ENCODE peak calls at places on chromosomes 11 and 22, in four cellular contexts. T, H, R and E are unnamed samples.

GRCh38 chr11:22263613-22264012 is 70.7 kb downstream of the ANO5 start:
- DNase-seq in R (no peak), H (no peak), T (no peak), E (no peak)

GRCh38 chr11:74417860-74418508 is 19.8 kb upstream of the PGM2L1 start:
- DNase-seq in T (no peak), H (no peak), R (peak; percentile 14), E (peak; percentile 24)

GRCh38 chr11:10792385-10793068 is 16.2 kb downstream of the EIF4G2 start:
- DNase-seq in H (peak; percentile 78), T (peak; percentile 90), R (peak; percentile 62), E (peak; percentile 67)

GRCh38 chr11:133927690-133928627 is 28.8 kb downstream of the IGSF9B start:
- DNase-seq in R (peak; percentile 39), T (peak; percentile 94), H (peak; percentile 39), E (peak; percentile 75)

GRCh38 chr22:49373801-49374226 is 453.9 kb downstream of the BRD1 start:
- DNase-seq in R (no peak), H (no peak), T (no peak), E (no peak)

GRCh38 chr11:17391493-17392355 is 3.3 kb upstream of the KCNJ11 start:
- DNase-seq in R (no peak), H (no peak), T (peak; percentile 12), E (no peak)

GRCh38 chr11:75424396-75424795 is 8.6 kb downstream of the KLHL35 start:
- DNase-seq in T (no peak), H (no peak), R (no peak), E (no peak)

GRCh38 chr11:73263640-73264039 is 8.5 kb upstream of the P2RY6 start:
- DNase-seq in R (no peak), H (no peak), T (no peak), E (no peak)

GRCh38 chr11:79331251-79331901 is 109.5 kb downstream of the TENM4 start:
- DNase-seq in R (no peak), H (no peak), T (no peak), E (no peak)

GRCh38 chr11:126072821-126073594 is 10.3 kb upstream of the CDON start:
- DNase-seq in T (no peak), R (no peak), H (no peak), E (no peak)

GRCh38 chr11:62805991-62806441 is 776 bp upstream of the NXF1 start:
- DNase-seq in H (no peak), T (peak; percentile 37), R (no peak), E (no peak)

GRCh38 chr22:45470871-45471270 is 31.8 kb upstream of the FBLN1 start:
- DNase-seq in T (no peak), R (no peak), H (peak; percentile 12), E (no peak)

GRCh38 chr11:36131719-36132349 is 157.4 kb downstream of the COMMD9 start:
- DNase-seq in T (peak; percentile 65), H (no peak), R (peak; percentile 63), E (peak; percentile 49)

GRCh38 chr11:77361184-77361583 is 59.7 kb upstream of the GDPD4 start:
- DNase-seq in T (no peak), H (no peak), R (peak; percentile 63), E (no peak)

GRCh38 chr11:69371731-69372588 is 78.0 kb downstream of the MYEOV start:
- DNase-seq in T (no peak), R (no peak), H (no peak), E (no peak)

GRCh38 chr22:27311666-27312566 is 489.6 kb downstream of the MN1 start:
- DNase-seq in H (no peak), R (no peak), T (no peak), E (no peak)

GRCh38 chr11:107736546-107736945 is 24.7 kb upstream of the SLN start:
- DNase-seq in T (no peak), H (no peak), R (no peak), E (no peak)

GRCh38 chr11:66744485-66745355 is 15.7 kb upstream of the SPTBN2 start:
- DNase-seq in T (peak; percentile 99), R (peak; percentile 45), H (no peak), E (peak; percentile 46)

GRCh38 chr22:20205464-20205963 is 54.7 kb upstream of the CCDC188 start:
- DNase-seq in H (no peak), R (no peak), T (no peak), E (no peak)

GRCh38 chr22:20204821-20205220 is 54.0 kb upstream of the CCDC188 start:
- DNase-seq in T (no peak), H (no peak), R (no peak), E (peak; percentile 25)

GRCh38 chr22:20207277-20208025 is 56.6 kb upstream of the CCDC188 start:
- DNase-seq in H (no peak), T (no peak), R (no peak), E (no peak)

GRCh38 chr22:20206709-20207215 is 55.9 kb upstream of the CCDC188 start:
- DNase-seq in R (peak; percentile 22), H (no peak), T (no peak), E (peak; percentile 37)

DNA sequence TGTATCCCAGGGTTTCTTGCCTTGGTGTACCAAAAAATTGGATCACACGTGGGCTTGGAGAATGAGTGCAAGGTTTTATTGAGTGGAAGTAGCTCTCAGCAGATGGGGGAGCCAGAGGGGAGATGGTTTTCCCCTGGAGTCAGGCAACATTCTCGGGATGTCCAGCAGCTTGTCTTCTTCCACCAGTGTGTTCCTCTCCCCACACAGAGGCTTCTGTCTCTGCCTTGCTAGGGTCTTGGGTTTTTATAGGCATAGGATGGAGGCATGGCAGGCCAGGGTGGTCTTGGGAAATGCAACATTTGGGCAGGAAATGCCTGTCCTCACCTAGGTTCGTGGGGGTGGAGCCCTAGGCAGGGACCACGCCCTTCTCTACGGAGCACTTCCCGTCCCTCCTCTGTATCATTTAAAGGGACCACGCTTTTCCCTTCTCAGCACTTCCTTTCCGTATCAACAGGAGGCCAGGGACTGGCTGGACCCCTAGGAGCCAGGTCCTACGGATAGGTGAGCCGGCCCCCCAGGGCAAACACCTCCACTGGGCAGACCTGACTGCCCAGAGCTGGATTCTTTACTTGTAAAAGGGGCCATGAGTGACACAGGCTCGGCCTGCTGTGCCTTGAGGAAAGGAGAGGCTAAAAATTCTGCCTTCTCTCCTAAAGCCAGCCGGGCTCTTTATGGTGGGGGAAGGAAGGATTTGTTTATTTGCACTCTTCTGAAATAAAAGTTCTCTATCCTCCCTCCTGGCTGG is 55.3 kb upstream of the CCDC188 start:
- DNase-seq in R (peak; percentile 63), H (peak; percentile 38), T (no peak), E (peak; percentile 60)
- TF ChIP-seq CTCF in R (no peak), H (no peak), T (no peak), E (no peak)

GRCh38 chr22:19086944-19087343 is 35.3 kb downstream of the DGCR2 start:
- DNase-seq in T (no peak), H (no peak), R (peak; percentile 69), E (peak; percentile 75)

GRCh38 chr22:19082101-19082500 is 40.1 kb downstream of the DGCR2 start:
- DNase-seq in T (no peak), R (no peak), H (no peak), E (no peak)

GRCh38 chr22:19082793-19083192 is 39.4 kb downstream of the DGCR2 start:
- DNase-seq in R (no peak), H (no peak), T (no peak), E (no peak)

GRCh38 chr22:19086417-19086816 is 35.8 kb downstream of the DGCR2 start:
- DNase-seq in H (no peak), T (no peak), R (no peak), E (no peak)

GRCh38 chr22:19085233-19086043 is 36.8 kb downstream of the DGCR2 start:
- DNase-seq in H (no peak), R (peak; percentile 52), T (peak; percentile 69), E (peak; percentile 12)
- TF ChIP-seq CTCF in H (no peak), R (peak; percentile 49), T (peak; percentile 60), E (peak; percentile 45)

DNA sequence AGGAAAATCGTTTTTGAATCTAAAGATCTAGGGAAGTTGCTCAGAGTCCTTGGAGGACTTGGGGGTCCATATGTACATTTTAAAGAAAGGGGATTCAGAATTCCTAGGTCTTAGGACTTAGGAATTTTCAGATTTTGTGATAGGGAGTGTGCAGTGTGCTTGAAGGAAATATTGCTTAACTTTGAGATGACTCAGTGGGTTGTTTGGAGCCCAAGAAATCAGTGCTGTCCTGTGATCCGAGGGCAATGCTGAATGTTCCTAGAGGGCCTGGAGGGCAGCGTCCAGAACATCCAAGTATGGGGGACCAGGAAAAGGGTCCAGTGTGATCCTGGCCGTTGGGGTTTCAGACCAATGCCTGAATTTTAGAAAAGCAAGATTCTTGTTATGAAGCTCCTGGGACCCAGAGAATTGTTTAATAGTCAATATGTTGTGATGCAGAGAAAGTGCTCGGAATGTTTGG is 3.1 kb upstream of the IGF2 start:
- DNase-seq in R (peak; percentile 30), T (no peak), H (no peak), E (peak; percentile 72)
- TF ChIP-seq CTCF in R (no peak), T (no peak), H (no peak), E (no peak)

DNA sequence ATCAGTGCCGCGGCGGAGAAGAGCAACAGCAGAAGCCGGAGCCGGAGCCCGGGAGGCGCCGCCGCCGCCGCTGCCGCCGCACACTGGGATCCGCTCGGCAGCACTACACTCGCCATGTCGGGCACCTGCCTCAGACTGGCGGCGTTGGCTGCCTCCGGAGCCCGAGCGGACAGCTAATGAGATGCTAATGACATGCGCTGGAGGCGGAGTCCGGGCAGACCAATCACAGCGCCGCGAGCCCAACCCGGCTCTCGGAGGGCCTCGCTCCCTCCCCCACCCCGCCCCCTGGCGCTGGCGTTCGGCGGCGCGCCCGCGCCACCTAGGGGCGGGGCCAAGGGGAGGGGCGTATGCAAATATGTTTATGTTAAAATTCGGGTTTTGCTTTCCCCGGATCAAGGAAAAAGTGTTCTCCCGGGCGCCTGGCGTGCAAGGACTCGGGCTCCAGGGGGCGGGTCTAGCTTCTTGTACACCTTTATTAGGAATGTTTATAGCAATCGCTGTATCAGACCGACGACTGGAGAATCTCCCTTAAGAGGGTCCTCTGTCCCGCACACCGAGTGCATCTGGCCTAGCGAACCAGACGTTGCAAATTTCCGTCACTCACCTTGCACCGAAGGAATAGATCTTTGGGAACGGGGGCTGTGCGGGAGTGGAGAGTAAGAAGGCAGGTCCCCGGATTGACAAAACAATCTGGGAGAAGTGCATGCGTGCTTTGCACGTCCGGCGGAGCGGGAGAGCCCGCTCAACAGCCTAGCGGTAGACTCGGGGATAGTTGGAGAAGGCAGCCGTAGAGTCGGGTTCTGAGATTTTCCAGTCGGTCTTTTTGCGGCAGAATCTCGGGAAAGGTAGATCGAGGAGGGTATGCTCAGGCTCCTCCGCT is at the start of gene CADM1:
- DNase-seq in T (peak; percentile 96), H (peak; percentile 81), R (peak; percentile 95), E (peak; percentile 77)
- TF ChIP-seq CTCF in T (peak; percentile 56), H (peak; percentile 27), R (peak; percentile 80), E (peak; percentile 61)